ENCODE peak calls at places on chromosomes 3 and 15, in nine cellular contexts. F is mucosa of descending colon, G is A673, H is fibroblast of mammary gland, V is PC-3, K is SK-N-SH, C is lower lobe of right lung, D is PC-9, W is AG04450. U is an unnamed sample.

GRCh38 chr3:126339466-126339865 is 17.7 kb downstream of the KLF15 start:
- DNase-seq in D (no peak), W (no peak), G (no peak), H (no peak), V (no peak), K (no peak), C (peak), F (no peak), U (no peak)

GRCh38 chr3:148992027-148992634 is 791 bp downstream of the GYG1 start:
- DNase-seq in G (peak), K (no peak), V (peak), D (no peak), W (no peak), C (peak), F (peak), H (peak), U (no peak)

GRCh38 chr3:65019412-65020093 is 331.8 kb upstream of the ADAMTS9 start:
- DNase-seq in W (no peak), G (no peak), D (peak), K (no peak), C (no peak), V (no peak), H (no peak), F (no peak), U (no peak)

GRCh38 chr15:34905047-34905446 is 64.5 kb downstream of the AQR start:
- DNase-seq in H (no peak), V (no peak), D (no peak), F (no peak), C (no peak), G (no peak), W (no peak), K (no peak), U (no peak)

GRCh38 chr3:36408146-36408545 is 27.8 kb downstream of the STAC start:
- DNase-seq in C (no peak), V (no peak), D (no peak), G (peak), F (no peak), W (no peak), K (peak), H (peak), U (no peak)

GRCh38 chr15:95304116-95304873 is 1026.2 kb upstream of the NR2F2 start:
- DNase-seq in H (peak), F (no peak), V (no peak), W (peak), D (no peak), K (no peak), G (no peak), C (no peak), U (peak)

GRCh38 chr3:111650378-111651275 is 55.5 kb upstream of the ZBED2 start:
- DNase-seq in G (no peak), H (no peak), F (no peak), D (no peak), K (no peak), W (no peak), V (no peak), C (no peak), U (no peak)

GRCh38 chr15:84955089-84955848 is 26.4 kb upstream of the PDE8A start:
- DNase-seq in V (peak), D (peak), G (peak), K (peak), W (peak), C (peak), F (peak), H (peak), U (peak)

GRCh38 chr3:158672293-158673176 is at the start of gene LXN:
- DNase-seq in G (peak), F (peak), W (peak), V (peak), K (peak), D (no peak), C (peak), H (peak), U (peak)

GRCh38 chr3:53846134-53846850 is at the start of the genes CHDH and IL17RB:
- DNase-seq in C (peak), V (peak), K (peak), G (no peak), H (no peak), W (no peak), F (peak), D (no peak), U (no peak)

GRCh38 chr3:134854285-134854684 is 59.2 kb downstream of the EPHB1 start:
- DNase-seq in C (no peak), K (no peak), H (peak), G (no peak), D (no peak), W (no peak), F (no peak), V (no peak), U (no peak)

GRCh38 chr3:113496924-113497323 is 18.0 kb downstream of the SPICE1 start:
- DNase-seq in V (peak), W (no peak), K (no peak), H (peak), D (no peak), G (peak), C (no peak), F (no peak), U (no peak)

GRCh38 chr3:60046212-60046611 is 996.4 kb upstream of the CFAP20DC start:
- DNase-seq in C (no peak), G (no peak), V (no peak), W (no peak), F (no peak), K (no peak), H (no peak), D (no peak), U (no peak)

GRCh38 chr3:54445630-54446029 is 323.3 kb downstream of the CACNA2D3 start:
- DNase-seq in C (no peak), G (no peak), F (no peak), K (no peak), W (no peak), V (no peak), D (no peak), H (no peak), U (no peak)

GRCh38 chr3:47578119-47578630 is 490 bp downstream of the CSPG5 start:
- DNase-seq in V (no peak), C (peak), W (no peak), F (peak), K (peak), D (no peak), G (peak), H (no peak), U (no peak)

GRCh38 chr3:25471081-25471768 is 43.2 kb downstream of the RARB start:
- DNase-seq in K (no peak), D (no peak), W (no peak), G (peak), C (no peak), H (no peak), V (no peak), F (no peak), U (no peak)

GRCh38 chr3:3782469-3782868 is 16.8 kb upstream of the LRRN1 start:
- DNase-seq in W (no peak), D (no peak), C (no peak), F (no peak), V (no peak), H (no peak), K (no peak), G (no peak), U (no peak)

GRCh38 chr3:145125307-145125706 is 1035.7 kb downstream of the PLOD2 start:
- DNase-seq in F (no peak), H (peak), K (no peak), W (no peak), V (peak), G (peak), C (no peak), D (no peak), U (no peak)

GRCh38 chr15:35168464-35168863 is 83.4 kb upstream of the NANOGP8 start:
- DNase-seq in C (no peak), V (peak), G (peak), F (no peak), H (peak), W (peak), D (peak), K (no peak), U (peak)

GRCh38 chr3:160016972-160017371 is 28.3 kb downstream of the IL12A start:
- DNase-seq in W (no peak), C (no peak), G (no peak), D (peak), K (no peak), F (no peak), V (peak), H (peak), U (no peak)

GRCh38 chr3:148464246-148464645 is 233.5 kb upstream of the AGTR1 start:
- DNase-seq in K (no peak), D (no peak), W (no peak), H (peak), V (peak), G (no peak), F (no peak), C (no peak), U (no peak)

DNA sequence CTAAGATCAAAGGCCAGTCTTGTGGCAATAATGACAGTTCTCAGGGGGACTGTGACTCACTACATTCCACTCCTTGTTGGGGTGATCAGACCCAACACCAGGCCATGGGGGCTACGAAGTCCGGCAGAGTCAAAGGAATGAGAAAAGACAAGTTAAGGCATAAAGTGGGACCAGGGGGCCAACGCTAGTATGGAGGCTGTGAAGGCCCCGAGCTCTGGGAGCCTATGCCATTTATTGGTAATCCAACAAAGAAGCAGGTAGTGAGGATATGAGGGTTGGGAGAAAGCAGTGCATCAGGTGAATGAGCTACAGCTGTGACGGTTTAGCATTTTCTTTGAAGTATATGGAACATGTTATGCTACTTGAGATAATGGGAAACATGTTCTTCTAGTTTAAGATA is 104.4 kb upstream of the C2CD4B start:
- DNase-seq in K (no peak), F (no peak), W (no peak), C (no peak), H (no peak), G (peak), V (no peak), D (no peak), U (no peak)
- H3K4me3 ChIP-seq in K (no peak), F (no peak), W (no peak), C (no peak), H (no peak), G (no peak), V (no peak), D (no peak), U (no peak)

DNA sequence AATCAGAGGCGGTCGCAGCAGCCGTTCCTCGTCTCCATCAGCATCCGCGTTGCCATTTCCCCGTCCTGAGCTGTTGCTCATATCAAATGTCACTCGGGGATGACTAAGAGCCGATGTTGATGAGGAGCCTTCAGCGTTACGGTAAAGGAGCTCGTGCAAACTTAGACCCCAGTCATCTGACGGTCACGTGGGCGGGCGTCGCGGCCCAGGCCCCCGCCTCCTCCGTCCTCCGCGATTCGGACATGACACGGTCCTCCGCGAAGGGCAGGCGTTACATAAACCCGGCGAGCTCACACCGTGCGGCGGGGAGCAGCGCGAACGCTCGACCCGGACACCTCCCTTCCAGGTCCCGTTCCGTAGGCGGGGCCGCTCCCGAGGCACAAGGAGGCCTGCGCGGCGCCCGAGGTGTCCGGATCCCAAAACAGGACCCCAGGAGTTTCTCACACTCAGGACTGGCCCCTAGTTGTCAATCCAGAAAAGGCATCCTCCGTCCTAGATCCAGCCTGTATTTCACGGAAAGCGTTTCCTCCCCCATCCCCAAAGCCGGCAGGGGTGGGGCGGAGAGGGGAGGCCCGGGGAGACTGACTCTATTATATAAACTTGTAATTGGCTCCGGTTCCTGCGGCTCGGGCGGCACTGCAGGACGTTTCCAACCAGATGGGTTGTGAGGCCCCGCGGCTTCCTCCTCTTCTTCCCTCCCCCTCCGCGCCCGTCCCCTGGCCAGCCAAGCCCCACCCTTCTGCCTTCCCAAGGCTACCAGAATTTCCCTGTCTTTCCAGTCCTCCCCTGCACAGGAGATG is 100.0 kb upstream of the IGF1R start:
- DNase-seq in F (peak), G (peak), H (peak), D (no peak), K (peak), C (peak), V (no peak), W (peak), U (peak)
- TF ChIP-seq CTCF in F (no peak), G (peak), H (peak), D (no peak), K (no peak), C (peak), V (no peak), W (peak), U (no peak)

DNA sequence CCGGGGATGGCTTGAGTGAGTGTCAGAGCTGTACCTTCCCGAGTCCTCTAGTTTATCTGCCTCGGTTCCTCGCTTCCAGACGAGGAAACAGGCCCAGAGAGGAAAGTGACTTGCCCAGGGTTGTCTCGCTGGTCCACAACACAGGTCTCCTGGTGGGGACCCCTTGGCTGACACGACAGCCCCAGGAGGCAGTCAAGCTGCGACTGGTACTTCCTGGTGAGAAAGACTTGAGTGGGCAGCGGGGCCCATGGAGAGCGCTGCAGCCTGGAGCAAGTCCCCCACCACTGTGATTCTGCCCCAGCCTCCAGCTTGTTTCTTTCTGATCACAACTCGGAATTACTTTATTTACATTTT is 600 bp upstream of the CHRNA5 start:
- DNase-seq in H (no peak), F (no peak), C (no peak), K (no peak), V (no peak), D (no peak), G (no peak), W (no peak), U (no peak)
- H3K4me3 ChIP-seq in H (no peak), F (no peak), C (peak), K (peak), V (peak), D (peak), G (peak), W (no peak), U (peak)

GRCh38 chr15:79296583-79296982 is 14.1 kb downstream of the ANKRD34C start:
- DNase-seq in W (no peak), G (no peak), H (no peak), F (no peak), D (no peak), V (no peak), C (no peak), K (no peak), U (no peak)
- TF ChIP-seq CTCF in W (peak), G (peak), H (peak), F (no peak), D (peak), V (peak), C (no peak), K (peak), U (peak)

GRCh38 chr15:75027551-75027950 is 4.2 kb downstream of the PPCDC start:
- DNase-seq in W (no peak), F (no peak), H (no peak), K (no peak), D (no peak), V (no peak), C (no peak), G (no peak), U (no peak)

GRCh38 chr15:75028991-75029377 is 5.6 kb downstream of the PPCDC start:
- DNase-seq in V (no peak), H (no peak), D (no peak), W (no peak), C (no peak), K (no peak), F (no peak), G (no peak), U (no peak)

GRCh38 chr15:75030023-75030413 is 6.6 kb downstream of the PPCDC start:
- DNase-seq in K (no peak), D (no peak), F (peak), G (peak), W (no peak), V (no peak), H (peak), C (no peak), U (no peak)

GRCh38 chr15:75030424-75030823 is 7.0 kb downstream of the PPCDC start:
- DNase-seq in F (no peak), D (no peak), C (no peak), G (peak), H (no peak), V (no peak), K (no peak), W (no peak), U (no peak)

DNA sequence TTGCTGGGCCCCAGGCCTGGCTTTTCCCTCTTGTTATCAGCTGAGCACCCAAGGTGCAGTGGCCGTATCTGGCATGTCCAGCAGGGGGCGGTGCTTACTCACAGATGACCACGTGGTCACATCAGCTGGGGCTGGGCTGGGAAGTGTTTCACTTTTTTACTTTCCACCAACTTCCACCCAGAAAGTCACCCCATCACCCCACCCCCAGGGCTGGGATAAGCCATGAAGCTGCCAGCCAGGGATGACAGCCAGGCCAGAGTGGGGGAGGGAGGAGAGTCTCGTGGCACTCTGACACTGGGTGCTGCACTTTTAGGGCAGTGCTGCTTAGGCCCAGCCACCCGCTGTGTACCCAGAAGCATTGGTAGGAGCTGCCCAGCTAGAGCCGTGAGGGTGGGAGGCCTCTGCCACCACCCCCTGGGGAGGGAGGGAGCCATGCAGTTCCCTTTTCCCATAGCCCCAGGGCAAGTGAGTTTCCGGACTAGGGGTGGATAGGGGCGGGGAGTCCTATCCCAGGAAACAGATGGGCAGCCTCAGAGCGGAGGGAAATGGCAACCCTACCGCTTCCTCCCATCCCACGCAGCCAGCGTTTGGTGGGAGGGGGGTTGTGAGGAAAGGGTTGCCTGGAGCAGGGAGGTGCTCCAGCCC is 6.1 kb downstream of the PPCDC start:
- DNase-seq in C (peak), W (peak), G (peak), F (peak), D (peak), K (peak), H (peak), V (peak), U (no peak)
- H3K4me3 ChIP-seq in C (peak), W (peak), G (peak), F (no peak), D (no peak), K (no peak), H (no peak), V (no peak), U (peak)